ENCODE peak calls at places on chromosomes 13 and 19, in eight cellular contexts. N, T, Q, K, M, I, B and U are unnamed samples.

GRCh38 chr13:106029901-106030300 is 505.6 kb downstream of the EFNB2 start:
- DNase-seq in N (no peak), T (no peak), Q (no peak), K (no peak), M (no peak), I (no peak), B (no peak), U (no peak)

GRCh38 chr13:50071399-50071798 is 56.2 kb downstream of the KCNRG start:
- DNase-seq in N (no peak), T (no peak), Q (no peak), K (no peak), M (no peak), I (no peak), B (no peak), U (no peak)

GRCh38 chr19:2532252-2533071 is 56.5 kb downstream of the GADD45B start:
- DNase-seq in N (peak; percentile 94), T (no peak), Q (peak; percentile 58), K (no peak), M (peak; percentile 42), I (no peak), B (no peak), U (peak; percentile 80)

GRCh38 chr19:10292789-10293636 is 3.3 kb downstream of the ICAM5 start:
- DNase-seq in N (no peak), T (no peak), Q (no peak), K (no peak), M (no peak), I (no peak), B (no peak), U (no peak)

GRCh38 chr19:12996542-12997094 is 1.3 kb downstream of the NFIX start:
- DNase-seq in N (no peak), T (no peak), Q (no peak), K (no peak), M (no peak), I (peak; percentile 62), B (no peak), U (no peak)

GRCh38 chr19:36236946-36237310 is 22.0 kb downstream of the ZNF146 start:
- DNase-seq in N (no peak), T (no peak), Q (no peak), K (no peak), M (no peak), I (no peak), B (no peak), U (no peak)

GRCh38 chr13:29187584-29187983 is 367.4 kb downstream of the MTUS2 start:
- DNase-seq in N (no peak), T (no peak), Q (no peak), K (no peak), M (no peak), I (no peak), B (no peak), U (no peak)

GRCh38 chr13:66680031-66680430 is 550.1 kb downstream of the PCDH9 start:
- DNase-seq in N (no peak), T (no peak), Q (no peak), K (no peak), M (no peak), I (no peak), B (no peak), U (no peak)

GRCh38 chr19:592101-592500 is 2.4 kb downstream of the HCN2 start:
- DNase-seq in N (no peak), T (no peak), Q (no peak), K (no peak), M (no peak), I (no peak), B (no peak), U (no peak)

GRCh38 chr13:111658150-111659100 is 338.0 kb downstream of the TEX29 start:
- DNase-seq in N (no peak), T (no peak), Q (peak; percentile 16), K (no peak), M (no peak), I (no peak), B (no peak), U (no peak)

GRCh38 chr19:5572556-5573286 is 5.0 kb upstream of the TINCR start:
- DNase-seq in N (no peak), T (no peak), Q (no peak), K (no peak), M (no peak), I (no peak), B (no peak), U (no peak)

GRCh38 chr13:99501952-99502310 is 659 bp downstream of the TM9SF2 start:
- DNase-seq in N (peak; percentile 46), T (no peak), Q (peak; percentile 55), K (no peak), M (no peak), I (peak; percentile 30), B (no peak), U (no peak)

GRCh38 chr19:11079999-11080398 is 9.3 kb upstream of the LDLR start:
- DNase-seq in N (no peak), T (no peak), Q (no peak), K (no peak), M (no peak), I (no peak), B (no peak), U (no peak)

GRCh38 chr13:79936368-79937136 is 404.4 kb downstream of the SPRY2 start:
- DNase-seq in N (peak; percentile 95), T (peak; percentile 53), Q (peak; percentile 55), K (peak; percentile 99), M (peak; percentile 30), I (no peak), B (no peak), U (peak; percentile 100)

GRCh38 chr13:32840840-32841713 is 175.1 kb upstream of the KL start:
- DNase-seq in N (no peak), T (no peak), Q (no peak), K (no peak), M (no peak), I (peak; percentile 30), B (no peak), U (no peak)

GRCh38 chr13:107845911-107846310 is 369.4 kb downstream of the LIG4 start:
- DNase-seq in N (no peak), T (no peak), Q (no peak), K (no peak), M (no peak), I (no peak), B (no peak), U (no peak)

GRCh38 chr13:51912091-51912490 is 50.3 kb downstream of the CCDC70 start:
- DNase-seq in N (peak; percentile 48), T (no peak), Q (no peak), K (no peak), M (no peak), I (peak; percentile 50), B (no peak), U (no peak)

GRCh38 chr19:548841-549830 is 5.3 kb downstream of the GZMM start:
- DNase-seq in N (no peak), T (no peak), Q (no peak), K (no peak), M (no peak), I (no peak), B (no peak), U (no peak)

GRCh38 chr19:34313188-34313587 is 51.8 kb upstream of the GPI start:
- DNase-seq in N (peak; percentile 82), T (no peak), Q (peak; percentile 30), K (no peak), M (no peak), I (no peak), B (no peak), U (no peak)

GRCh38 chr13:87661471-87661870 is 9.7 kb upstream of the SLITRK5 start:
- DNase-seq in N (peak; percentile 46), T (no peak), Q (no peak), K (peak; percentile 80), M (no peak), I (no peak), B (no peak), U (no peak)

DNA sequence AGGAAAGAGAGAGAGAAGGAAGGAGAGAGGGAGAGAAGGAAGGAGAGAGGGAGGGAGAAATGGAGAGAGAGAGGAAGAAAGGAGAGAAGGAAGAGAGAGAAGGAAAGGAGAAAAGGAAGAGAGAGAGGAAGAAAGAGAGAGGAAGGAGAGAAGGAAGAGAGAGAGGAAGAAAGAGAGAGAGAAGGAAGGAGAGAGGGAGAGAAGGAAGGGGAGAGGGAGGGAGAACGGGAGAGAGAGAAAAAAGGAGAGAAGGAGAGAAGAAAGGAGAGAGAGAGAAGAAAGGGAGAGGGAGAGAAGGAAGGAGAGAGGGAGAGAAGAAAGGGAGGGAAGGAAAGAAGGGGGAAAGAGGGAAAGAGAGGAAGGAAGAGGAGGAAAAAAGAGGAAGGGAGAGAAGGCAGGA is 1070.7 kb downstream of the UQCRFS1 start:
- DNase-seq in N (no peak), T (no peak), Q (no peak), K (no peak), M (no peak), I (no peak), B (no peak), U (no peak)
- TF ChIP-seq CTCF in N (no peak), T (no peak), Q (no peak), K (no peak), M (no peak), I (no peak), B (no peak), U (no peak)

DNA sequence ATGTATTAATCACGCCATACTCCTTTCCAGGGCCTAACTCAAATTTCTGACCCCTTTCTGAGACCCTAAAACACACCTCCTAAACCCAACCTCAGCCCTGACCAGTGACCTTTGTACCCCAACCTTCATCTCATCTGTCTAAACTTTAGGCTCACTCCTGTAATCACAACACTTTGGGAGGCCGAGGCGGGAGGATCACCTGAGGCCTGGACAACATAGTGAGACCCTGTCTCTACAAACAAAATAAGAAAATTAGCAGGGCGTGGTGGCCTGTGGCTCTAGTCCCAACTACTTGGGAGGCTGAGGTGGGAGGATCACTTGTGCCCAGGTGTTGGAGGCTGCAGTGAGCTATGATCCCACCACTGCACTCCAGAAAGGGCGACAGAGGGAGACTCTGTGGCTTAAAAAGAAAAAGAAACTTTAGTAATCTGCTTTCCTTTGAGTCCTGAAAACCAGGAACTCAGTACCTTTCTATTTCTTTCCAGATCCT is 4.7 kb downstream of the RTN2 start:
- DNase-seq in N (no peak), T (no peak), Q (no peak), K (no peak), M (no peak), I (no peak), B (no peak), U (no peak)
- H3K4me3 ChIP-seq in N (peak overlapping the region; percentile 59), T (peak overlapping the region; percentile 75), Q (no peak overlapping the region), K (no peak overlapping the region), M (no peak overlapping the region), I (peak overlapping the region; percentile 54), B (peak overlapping the region; percentile 84), U (no peak overlapping the region)

GRCh38 chr19:46604781-46605355 is 3.7 kb downstream of the CALM3 start:
- DNase-seq in N (no peak), T (no peak), Q (peak; percentile 8), K (no peak), M (no peak), I (no peak), B (no peak), U (no peak)
- TF ChIP-seq CTCF in N (no peak), T (no peak), Q (no peak), K (no peak), M (no peak), I (no peak), B (no peak), U (no peak)

DNA sequence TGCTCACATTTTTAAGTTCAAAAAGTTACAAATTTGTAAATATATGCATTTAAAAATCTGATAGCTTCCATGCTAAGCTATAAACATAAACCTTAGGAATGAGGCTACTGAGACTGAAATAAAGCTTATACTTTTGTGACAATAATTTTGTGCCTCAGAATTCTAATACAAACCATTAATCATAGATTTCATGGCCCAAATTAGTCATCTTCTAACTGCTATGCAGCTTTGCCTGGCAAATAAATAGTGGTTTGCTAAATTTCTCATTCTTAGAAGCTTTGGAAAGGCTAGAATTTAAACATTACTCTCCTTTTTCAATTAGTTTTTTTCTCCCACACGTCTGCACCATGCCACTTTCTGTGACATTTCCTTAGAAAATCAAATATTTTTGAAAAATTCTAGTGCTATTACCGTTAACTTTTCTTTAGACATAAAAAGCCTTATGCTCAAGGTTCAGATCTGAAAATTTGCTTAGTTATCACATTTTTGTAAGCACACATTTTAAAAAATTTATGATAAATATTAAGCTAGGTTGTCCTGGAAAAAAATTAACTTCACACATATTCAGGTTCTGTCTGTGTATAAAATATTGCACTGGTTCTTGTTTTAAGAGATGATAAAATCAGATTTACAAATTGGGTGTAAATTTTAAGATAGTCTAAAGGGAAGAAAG is 46.9 kb downstream of the FNDC3A start:
- DNase-seq in N (peak; percentile 30), T (no peak), Q (no peak), K (no peak), M (no peak), I (no peak), B (no peak), U (no peak)
- H3K4me3 ChIP-seq in N (no peak overlapping the region), T (no peak overlapping the region), Q (no peak overlapping the region), K (no peak overlapping the region), M (no peak overlapping the region), I (no peak overlapping the region), B (no peak overlapping the region), U (no peak overlapping the region)